ENCODE peak calls at places on chromosomes 3 and 15, in nine cellular contexts. Y is SW480; E is PC-9; L is T-helper 17 cell; J is activated CD4-positive, alpha-beta T cell treated with anti-CD3 and anti-CD28 coated beads, Interleukin-2, amount 50 U/mL, for 4 hours; K is effector CD4-positive, alpha-beta T cell; R is activated T-cell treated with anti-CD3 and anti-CD28 coated beads for 1 hour; C is COR-L47; O is glutamatergic neuron. W is an unnamed sample.

GRCh38 chr3:16476636-16477035 is 36.9 kb downstream of the RFTN1 start:
- DNase-seq in O (no peak), K (no peak), Y (no peak), J (no peak), C (no peak), E (no peak), R (no peak), L (no peak), W (no peak)

GRCh38 chr3:152389316-152389934 is 120.7 kb downstream of the MBNL1 start:
- DNase-seq in O (no peak), Y (no peak), J (no peak), K (no peak), L (no peak), E (no peak), C (no peak), R (no peak), W (no peak)

GRCh38 chr3:67414740-67415139 is 239.7 kb downstream of the SUCLG2 start:
- DNase-seq in K (no peak), L (no peak), C (no peak), O (no peak), Y (no peak), J (no peak), E (no peak), R (no peak), W (no peak)

GRCh38 chr3:78737988-78738387 is 1029.8 kb downstream of the ROBO1 start:
- DNase-seq in J (no peak), E (no peak), C (no peak), L (no peak), O (peak; percentile 48), R (no peak), Y (no peak), K (no peak), W (no peak)

GRCh38 chr3:55708921-55709320 is 221.8 kb upstream of the WNT5A start:
- DNase-seq in K (no peak), L (no peak), O (no peak), R (no peak), J (no peak), C (no peak), Y (no peak), E (no peak), W (no peak)

GRCh38 chr3:120473896-120474675 is 23.3 kb upstream of the FSTL1 start:
- DNase-seq in O (no peak), E (no peak), R (no peak), L (no peak), J (no peak), C (no peak), Y (no peak), K (no peak), W (no peak)

GRCh38 chr3:190205739-190206138 is 85.0 kb upstream of the P3H2 start:
- DNase-seq in O (no peak), L (no peak), K (no peak), J (no peak), Y (no peak), R (no peak), C (no peak), E (no peak), W (peak; percentile 19)

GRCh38 chr3:80682951-80683350 is 915.2 kb upstream of the ROBO1 start:
- DNase-seq in K (no peak), C (no peak), E (no peak), L (no peak), R (no peak), J (no peak), Y (no peak), O (no peak), W (no peak)

GRCh38 chr3:13273604-13274105 is 146.5 kb downstream of the NUP210 start:
- DNase-seq in K (no peak), E (no peak), C (no peak), Y (no peak), R (no peak), J (no peak), L (no peak), O (no peak), W (no peak)

GRCh38 chr15:29107291-29107890 is 162.2 kb downstream of the NSMCE3 start:
- DNase-seq in K (no peak), L (no peak), J (no peak), O (no peak), Y (no peak), E (no peak), C (no peak), R (no peak), W (no peak)

GRCh38 chr3:63912768-63913588 is 795 bp upstream of the SCAANT1 start:
- DNase-seq in J (peak; percentile 38), E (peak; percentile 47), O (peak; percentile 39), Y (peak; percentile 67), K (peak; percentile 36), R (peak; percentile 32), C (no peak), L (peak; percentile 49), W (no peak)

GRCh38 chr3:43872901-43873300 is 182.2 kb downstream of the ABHD5 start:
- DNase-seq in Y (no peak), L (no peak), J (no peak), E (peak; percentile 58), R (no peak), K (no peak), C (no peak), O (no peak), W (no peak)

GRCh38 chr3:139937674-139938279 is 2.8 kb downstream of the CLSTN2 start:
- DNase-seq in O (peak; percentile 56), J (no peak), K (no peak), E (peak; percentile 44), L (no peak), R (no peak), Y (peak; percentile 57), C (peak; percentile 54), W (no peak)

GRCh38 chr3:75192065-75192658 is 472.0 kb upstream of the FRG2C start:
- DNase-seq in J (peak; percentile 28), Y (peak; percentile 20), R (peak; percentile 23), L (peak; percentile 9), E (peak; percentile 29), C (peak; percentile 5), O (peak; percentile 62), K (peak; percentile 31), W (no peak)

GRCh38 chr3:80618295-80619256 is 850.8 kb upstream of the ROBO1 start:
- DNase-seq in Y (peak; percentile 46), C (no peak), K (no peak), O (no peak), J (no peak), L (no peak), E (no peak), R (no peak), W (no peak)

GRCh38 chr3:153599685-153600084 is 437.7 kb downstream of the RAP2B start:
- DNase-seq in E (peak; percentile 73), C (no peak), K (no peak), O (no peak), R (no peak), L (no peak), Y (peak; percentile 66), J (no peak), W (no peak)

GRCh38 chr3:184632551-184632950 is 71.0 kb downstream of the EPHB3 start:
- DNase-seq in E (no peak), Y (peak; percentile 51), J (no peak), R (no peak), L (no peak), C (no peak), K (no peak), O (no peak), W (no peak)

GRCh38 chr15:90037961-90038633 is 37.0 kb downstream of the ZNF710 start:
- DNase-seq in O (no peak), Y (peak; percentile 77), E (no peak), L (peak; percentile 21), J (no peak), K (no peak), R (no peak), C (no peak), W (no peak)

GRCh38 chr3:127652246-127652995 is 20.3 kb upstream of the ABTB1 start:
- DNase-seq in R (no peak), Y (peak; percentile 41), J (no peak), E (peak; percentile 57), L (no peak), O (peak; percentile 72), K (no peak), C (peak; percentile 60), W (no peak)

GRCh38 chr3:65149877-65150276 is 462.1 kb upstream of the ADAMTS9 start:
- DNase-seq in O (no peak), J (no peak), R (no peak), Y (no peak), C (no peak), K (no peak), E (no peak), L (no peak), W (no peak)

W was measured in SIG-M5.